ENCODE peak calls at places on chromosomes 12 and 14, in five cellular contexts. H is K562, P is GM12878, D is HepG2, N is SK-N-SH. Y is an unnamed sample.

GRCh38 chr12:95942532-95943230 is at the start of gene CCDC38:
- DNase-seq in N (peak), H (peak), P (peak), D (peak), Y (peak)

GRCh38 chr14:104865631-104866441 is 768 bp downstream of the CEP170B start:
- DNase-seq in D (no peak), P (no peak), N (peak), H (peak), Y (peak)

GRCh38 chr14:72924332-72924731 is 1.9 kb upstream of the DCAF4 start:
- DNase-seq in D (peak), N (peak), P (no peak), H (no peak), Y (no peak)

GRCh38 chr14:65361920-65362319 is 50.6 kb upstream of the FUT8 start:
- DNase-seq in N (no peak), D (no peak), P (no peak), H (no peak), Y (no peak)

GRCh38 chr12:56645201-56645716 is 525 bp downstream of the ATP5F1B start:
- DNase-seq in H (no peak), D (no peak), N (peak), P (no peak), Y (no peak)

GRCh38 chr14:68316078-68316868 is 476.6 kb downstream of the ZFP36L1 start:
- DNase-seq in D (peak), H (no peak), P (no peak), N (no peak), Y (no peak)

GRCh38 chr12:5272061-5272820 is 159.7 kb upstream of the NTF3 start:
- DNase-seq in H (no peak), D (no peak), P (no peak), N (no peak), Y (no peak)

GRCh38 chr12:31118347-31118830 is 44.7 kb downstream of the DDX11 start:
- DNase-seq in N (peak), D (no peak), H (peak), P (no peak), Y (no peak)

GRCh38 chr12:26863515-26863914 is 30.5 kb upstream of the ITPR2 start:
- DNase-seq in P (no peak), D (no peak), H (no peak), N (no peak), Y (peak)

GRCh38 chr14:60327447-60328331 is 78.7 kb downstream of the PPM1A start:
- DNase-seq in D (no peak), H (no peak), N (peak), P (peak), Y (no peak)

GRCh38 chr14:37089410-37089809 is 83.0 kb downstream of the SLC25A21 start:
- DNase-seq in D (no peak), P (no peak), N (no peak), H (no peak), Y (no peak)

GRCh38 chr12:54126696-54127537 is 61.9 kb downstream of the SMUG1 start:
- DNase-seq in N (peak), P (no peak), D (no peak), H (no peak), Y (no peak)

GRCh38 chr14:104731925-104732294 is 7.9 kb downstream of the ADSS1 start:
- DNase-seq in H (no peak), D (no peak), P (no peak), N (no peak), Y (no peak)

GRCh38 chr14:101593411-101594181 is 32.3 kb downstream of the DIO3 start:
- DNase-seq in N (no peak), H (no peak), D (no peak), P (no peak), Y (no peak)

GRCh38 chr14:52003324-52003723 is 14.0 kb downstream of the RTRAF start:
- DNase-seq in P (no peak), H (no peak), N (no peak), D (no peak), Y (no peak)

GRCh38 chr12:119624971-119625370 is 31.4 kb downstream of the TMEM233 start:
- DNase-seq in N (peak), P (no peak), H (no peak), D (no peak), Y (no peak)

DNA sequence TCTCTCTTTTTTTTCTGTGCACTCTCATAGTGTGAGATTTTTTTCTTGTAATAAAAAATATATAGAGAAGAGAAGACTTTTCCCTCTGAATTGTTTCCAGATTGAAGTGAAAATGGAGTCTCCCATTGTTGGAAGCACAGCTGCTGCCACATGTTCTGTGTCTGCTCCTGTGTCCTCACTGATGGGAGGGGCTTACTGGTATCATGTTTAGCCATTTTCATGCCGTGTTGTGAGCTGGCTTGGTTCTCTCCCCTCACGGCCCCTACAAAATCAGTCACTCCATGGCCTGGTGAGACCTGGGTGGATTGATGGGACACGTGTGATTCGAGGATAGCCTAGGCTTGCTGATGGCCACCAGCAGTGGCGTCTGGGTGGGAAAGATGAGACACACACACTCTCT is 379.7 kb upstream of the DDHD1 start:
- DNase-seq in N (no peak), P (no peak), D (no peak), H (no peak), Y (no peak)
- H3K4me3 ChIP-seq in N (no peak), P (no peak), D (no peak), H (no peak), Y (no peak)

GRCh38 chr12:117120787-117121186 is 21.6 kb upstream of the TESC start:
- DNase-seq in N (no peak), D (no peak), H (no peak), P (no peak), Y (no peak)
- TF ChIP-seq ZBTB33 in N (no peak), D (no peak), H (no peak), P (no peak), Y (no peak)

GRCh38 chr12:58916891-58917570 is 3.3 kb downstream of the LRIG3 start:
- DNase-seq in P (no peak), N (no peak), H (no peak), D (no peak), Y (no peak)

GRCh38 chr12:58916153-58916709 is 4.1 kb downstream of the LRIG3 start:
- DNase-seq in H (no peak), D (no peak), P (no peak), N (no peak), Y (no peak)

GRCh38 chr12:58917699-58918334 is 2.5 kb downstream of the LRIG3 start:
- DNase-seq in D (no peak), P (no peak), H (no peak), N (no peak), Y (no peak)

GRCh38 chr12:58914457-58914856 is 5.8 kb downstream of the LRIG3 start:
- DNase-seq in N (no peak), D (no peak), P (no peak), H (no peak), Y (no peak)

DNA sequence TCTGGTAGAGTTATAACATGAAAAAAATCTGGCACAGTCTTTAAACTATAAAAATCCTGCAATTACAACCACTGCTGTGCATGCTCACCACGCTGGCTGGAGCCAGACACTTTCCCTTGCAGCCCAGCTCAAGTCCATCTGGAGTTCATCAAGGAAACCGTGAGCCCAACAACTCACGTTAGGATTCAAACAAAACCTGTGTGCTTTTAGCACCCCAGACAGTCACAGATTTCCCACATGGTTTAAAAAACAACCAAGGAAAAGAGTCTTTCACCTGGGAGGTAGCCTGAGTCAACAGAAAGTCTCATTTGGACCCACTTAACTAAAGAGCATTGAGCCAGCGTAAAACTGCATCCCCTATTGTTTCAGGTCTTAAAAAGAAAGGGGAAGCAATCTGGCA is 4.7 kb downstream of the LRIG3 start:
- DNase-seq in H (no peak), N (no peak), D (no peak), P (no peak), Y (no peak)
- H3K4me3 ChIP-seq in H (no peak), N (no peak), D (peak), P (no peak), Y (no peak)

GRCh38 chr14:103537175-103537990 is 8.4 kb downstream of the TRMT61A start:
- DNase-seq in H (no peak), N (no peak), D (no peak), P (no peak), Y (no peak)

GRCh38 chr14:103538291-103539055 is 9.5 kb downstream of the TRMT61A start:
- DNase-seq in D (no peak), H (no peak), N (peak), P (no peak), Y (no peak)

GRCh38 chr14:103540816-103541493 is 12.0 kb downstream of the TRMT61A start:
- DNase-seq in H (no peak), P (no peak), N (peak), D (no peak), Y (no peak)

GRCh38 chr14:103541494-103541943 is 12.5 kb downstream of the TRMT61A start:
- DNase-seq in D (no peak), P (no peak), H (no peak), N (no peak), Y (no peak)

GRCh38 chr14:103539056-103539825 is 10.2 kb downstream of the TRMT61A start:
- DNase-seq in D (no peak), H (no peak), P (no peak), N (no peak), Y (no peak)
- TF ChIP-seq ZBTB33 in D (no peak), H (peak), P (no peak), N (no peak), Y (no peak)

DNA sequence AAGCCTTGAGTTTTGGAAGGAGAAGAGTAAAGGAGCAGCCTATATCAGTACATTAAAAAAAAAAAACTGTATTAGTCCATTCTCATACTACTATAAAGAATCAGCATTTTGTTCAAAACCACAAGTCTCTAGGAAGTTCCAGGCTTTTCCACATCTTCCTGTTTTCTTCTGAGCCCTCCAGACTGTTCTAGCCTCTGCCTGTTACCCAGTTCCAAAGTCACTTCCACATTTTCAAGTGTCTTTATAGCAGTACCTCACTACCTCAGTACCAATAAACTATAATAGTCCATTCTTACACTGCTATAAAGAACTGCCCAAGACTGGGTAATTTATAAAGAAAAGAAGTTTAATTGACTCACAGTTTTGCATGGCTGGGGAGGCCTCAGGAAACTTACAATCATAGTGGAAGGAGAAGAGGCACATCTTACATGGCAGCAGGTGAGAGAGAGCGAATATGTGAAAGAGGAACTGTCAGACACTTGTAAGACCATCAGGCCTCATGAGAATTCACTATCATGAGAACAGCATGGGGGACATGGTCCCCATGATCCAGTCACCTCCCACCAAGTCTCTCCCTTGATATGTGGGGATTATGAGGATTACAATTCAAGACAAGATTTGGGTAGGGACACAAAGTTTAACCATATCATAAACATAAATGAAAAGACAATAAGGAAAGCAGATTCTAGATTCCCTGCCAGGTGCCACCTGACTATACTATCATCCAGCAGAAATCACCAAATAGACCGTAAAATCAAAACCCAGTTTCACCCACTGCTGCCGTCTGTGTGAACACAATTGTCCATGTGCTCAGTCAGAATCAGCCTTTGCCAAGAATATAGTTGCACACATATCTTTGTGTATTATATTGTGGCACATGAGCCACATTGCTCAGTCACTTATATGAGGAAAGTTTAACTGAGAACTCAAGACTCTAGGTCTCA is 27.8 kb downstream of the TOGARAM1 start:
- DNase-seq in N (no peak), H (no peak), P (no peak), D (no peak), Y (no peak)
- H3K4me3 ChIP-seq in N (no peak), H (no peak), P (no peak), D (no peak), Y (no peak)

GRCh38 chr12:71011261-71011660 is 90.7 kb upstream of the PTPRR start:
- DNase-seq in H (no peak), P (no peak), N (no peak), D (no peak), Y (no peak)
- TF ChIP-seq ZBTB33 in H (no peak), P (no peak), N (no peak), D (no peak), Y (no peak)

GRCh38 chr12:12265035-12265434 is 1.8 kb downstream of the LRP6 start:
- DNase-seq in D (no peak), N (no peak), P (no peak), H (no peak), Y (no peak)

GRCh38 chr12:12265571-12266388 is 1.1 kb downstream of the LRP6 start:
- DNase-seq in N (peak), P (no peak), H (no peak), D (no peak), Y (no peak)

GRCh38 chr12:12266389-12266872 is 413 bp downstream of the LRP6 start:
- DNase-seq in H (no peak), P (no peak), D (no peak), N (peak), Y (no peak)

GRCh38 chr12:12266873-12267634 is at the start of gene LRP6:
- DNase-seq in H (peak), D (peak), P (peak), N (peak), Y (peak)

DNA sequence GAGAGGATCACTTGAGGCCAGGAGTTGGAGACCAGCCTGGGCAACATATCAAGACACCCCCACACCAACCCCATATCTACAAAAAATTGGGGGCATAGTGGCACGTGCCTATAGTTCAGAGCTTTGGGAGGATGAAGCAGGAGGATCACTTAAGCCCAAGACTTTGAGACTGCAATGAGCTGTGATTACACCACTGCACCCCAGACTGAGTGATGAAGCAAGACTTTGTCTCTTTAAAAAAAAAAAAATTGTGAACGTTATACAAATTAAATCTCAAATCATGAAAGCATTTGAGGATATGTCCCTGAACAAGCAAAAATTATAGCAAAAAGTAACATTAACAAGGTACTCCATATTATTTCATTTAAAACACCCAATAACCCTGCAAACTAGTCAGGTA is 2.9 kb downstream of the LRP6 start:
- DNase-seq in P (no peak), D (no peak), N (no peak), H (no peak), Y (no peak)
- H3K4me3 ChIP-seq in P (peak), D (no peak), N (no peak), H (no peak), Y (no peak)

GRCh38 chr14:70776197-70776596 is 33.1 kb downstream of the MAP3K9 start:
- DNase-seq in N (no peak), H (no peak), P (peak), D (no peak), Y (no peak)
- TF ChIP-seq ZBTB33 in N (no peak), H (no peak), P (no peak), D (no peak), Y (no peak)

DNA sequence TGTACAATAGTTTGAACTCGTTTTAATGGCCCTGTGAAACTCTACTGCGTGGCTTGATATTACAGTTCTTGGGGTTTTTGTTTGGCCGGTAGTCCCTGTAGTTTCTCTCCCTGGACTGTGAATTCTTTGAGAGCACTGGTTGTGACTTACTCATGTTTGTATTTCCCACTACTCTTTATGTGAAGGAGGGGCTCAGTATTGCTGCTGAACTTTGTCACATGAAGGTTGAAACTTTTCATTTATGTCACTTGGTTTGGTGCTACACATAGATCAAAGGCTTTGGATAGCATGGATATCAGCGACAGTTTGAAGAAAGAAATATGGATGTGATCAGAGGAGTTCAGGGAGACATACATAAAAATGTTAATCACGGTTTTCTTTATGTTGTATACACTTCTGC is 1.5 kb upstream of the POU6F1 start:
- DNase-seq in P (no peak), D (peak), N (no peak), H (no peak), Y (no peak)
- H3K4me3 ChIP-seq in P (peak), D (no peak), N (no peak), H (peak), Y (no peak)